ENCODE peak calls at places on chromosomes 2 and 18, in five cellular contexts. One of them, this sample, is unnamed.

GRCh38 chr2:161578998-161579397 is 45.2 kb upstream of the SLC4A10 start:
- DNase-seq in brain microvascular endothelial cell: no peak
- DNase-seq in astrocyte of the spinal cord: no peak
- DNase-seq in fibroblast of lung: no peak
- DNase-seq in sigmoid colon: no peak
- DNase-seq in this sample: no peak

GRCh38 chr2:178008636-178009289 is 63.8 kb downstream of the PDE11A start:
- DNase-seq in sigmoid colon: peak; percentile 78
- DNase-seq in brain microvascular endothelial cell: no peak
- DNase-seq in astrocyte of the spinal cord: peak; percentile 84
- DNase-seq in fibroblast of lung: peak; percentile 3
- DNase-seq in this sample: peak; percentile 76

GRCh38 chr2:134070281-134070731 is 183.6 kb upstream of the MGAT5 start:
- DNase-seq in sigmoid colon: no peak
- DNase-seq in fibroblast of lung: no peak
- DNase-seq in astrocyte of the spinal cord: peak; percentile 67
- DNase-seq in brain microvascular endothelial cell: peak; percentile 64
- DNase-seq in this sample: no peak

GRCh38 chr2:163768881-163769681 is 33.3 kb upstream of the FIGN start:
- DNase-seq in brain microvascular endothelial cell: no peak
- DNase-seq in sigmoid colon: no peak
- DNase-seq in fibroblast of lung: no peak
- DNase-seq in astrocyte of the spinal cord: no peak
- DNase-seq in this sample: no peak

GRCh38 chr2:179129574-179130238 is 79.8 kb upstream of the CCDC141 start:
- DNase-seq in sigmoid colon: no peak
- DNase-seq in astrocyte of the spinal cord: peak; percentile 28
- DNase-seq in brain microvascular endothelial cell: no peak
- DNase-seq in fibroblast of lung: peak; percentile 43
- DNase-seq in this sample: no peak

GRCh38 chr2:64797881-64798590 is 144.3 kb upstream of the SERTAD2 start:
- DNase-seq in sigmoid colon: no peak
- DNase-seq in astrocyte of the spinal cord: peak; percentile 86
- DNase-seq in brain microvascular endothelial cell: no peak
- DNase-seq in fibroblast of lung: peak; percentile 62
- DNase-seq in this sample: peak; percentile 87

GRCh38 chr2:108377815-108378630 is at the start of gene SULT1C4:
- DNase-seq in sigmoid colon: peak; percentile 80
- DNase-seq in brain microvascular endothelial cell: peak; percentile 19
- DNase-seq in astrocyte of the spinal cord: peak; percentile 80
- DNase-seq in fibroblast of lung: peak; percentile 53
- DNase-seq in this sample: no peak

GRCh38 chr2:216560695-216561370 is 62.2 kb downstream of the RPL37A start:
- DNase-seq in sigmoid colon: no peak
- DNase-seq in astrocyte of the spinal cord: peak; percentile 72
- DNase-seq in fibroblast of lung: peak; percentile 64
- DNase-seq in brain microvascular endothelial cell: peak; percentile 79
- DNase-seq in this sample: peak; percentile 60

GRCh38 chr2:102114851-102115497 is 27.6 kb upstream of the IL1R1 start:
- DNase-seq in sigmoid colon: no peak
- DNase-seq in astrocyte of the spinal cord: no peak
- DNase-seq in fibroblast of lung: peak; percentile 61
- DNase-seq in brain microvascular endothelial cell: peak; percentile 89
- DNase-seq in this sample: peak; percentile 48

GRCh38 chr2:200378652-200379290 is 72.3 kb downstream of the SPATS2L start:
- DNase-seq in brain microvascular endothelial cell: no peak
- DNase-seq in astrocyte of the spinal cord: peak; percentile 88
- DNase-seq in sigmoid colon: no peak
- DNase-seq in fibroblast of lung: peak; percentile 87
- DNase-seq in this sample: no peak

GRCh38 chr2:104861295-104862060 is 7.6 kb downstream of the POU3F3 start:
- DNase-seq in astrocyte of the spinal cord: no peak
- DNase-seq in fibroblast of lung: no peak
- DNase-seq in sigmoid colon: no peak
- DNase-seq in brain microvascular endothelial cell: no peak
- DNase-seq in this sample: no peak

GRCh38 chr2:65300772-65301711 is 73.4 kb downstream of the ACTR2 start:
- DNase-seq in astrocyte of the spinal cord: peak; percentile 96
- DNase-seq in sigmoid colon: no peak
- DNase-seq in brain microvascular endothelial cell: peak; percentile 84
- DNase-seq in fibroblast of lung: peak; percentile 86
- DNase-seq in this sample: no peak

GRCh38 chr2:36074008-36074407 is 281.6 kb upstream of the CRIM1 start:
- DNase-seq in fibroblast of lung: no peak
- DNase-seq in astrocyte of the spinal cord: no peak
- DNase-seq in brain microvascular endothelial cell: no peak
- DNase-seq in sigmoid colon: no peak
- DNase-seq in this sample: no peak

GRCh38 chr2:52222128-52222527 is 1190.2 kb upstream of the NRXN1 start:
- DNase-seq in fibroblast of lung: peak; percentile 64
- DNase-seq in brain microvascular endothelial cell: peak; percentile 70
- DNase-seq in astrocyte of the spinal cord: peak; percentile 63
- DNase-seq in sigmoid colon: no peak
- DNase-seq in this sample: no peak

GRCh38 chr2:218033590-218034496 is 31.0 kb upstream of the TNS1 start:
- DNase-seq in brain microvascular endothelial cell: no peak
- DNase-seq in sigmoid colon: no peak
- DNase-seq in fibroblast of lung: no peak
- DNase-seq in astrocyte of the spinal cord: no peak
- DNase-seq in this sample: no peak

GRCh38 chr18:78986018-78986481 is 6.4 kb downstream of the SALL3 start:
- DNase-seq in brain microvascular endothelial cell: no peak
- DNase-seq in astrocyte of the spinal cord: peak; percentile 43
- DNase-seq in fibroblast of lung: no peak
- DNase-seq in sigmoid colon: no peak
- DNase-seq in this sample: no peak

GRCh38 chr2:173075781-173076556 is at the start of gene MAP3K20:
- DNase-seq in brain microvascular endothelial cell: no peak
- DNase-seq in astrocyte of the spinal cord: peak; percentile 62
- DNase-seq in fibroblast of lung: peak; percentile 77
- DNase-seq in sigmoid colon: peak; percentile 92
- DNase-seq in this sample: no peak

GRCh38 chr2:128734521-128735295 is 416.0 kb upstream of the HS6ST1 start:
- DNase-seq in brain microvascular endothelial cell: peak; percentile 85
- DNase-seq in sigmoid colon: no peak
- DNase-seq in fibroblast of lung: peak; percentile 68
- DNase-seq in astrocyte of the spinal cord: peak; percentile 43
- DNase-seq in this sample: no peak

GRCh38 chr2:240595381-240596079 is 9.0 kb downstream of the CAPN10 start:
- DNase-seq in astrocyte of the spinal cord: no peak
- DNase-seq in sigmoid colon: peak; percentile 63
- DNase-seq in fibroblast of lung: peak; percentile 19
- DNase-seq in brain microvascular endothelial cell: peak; percentile 42
- DNase-seq in this sample: no peak

GRCh38 chr2:166802475-166802874 is 85.8 kb upstream of the XIRP2 start:
- DNase-seq in sigmoid colon: no peak
- DNase-seq in astrocyte of the spinal cord: no peak
- DNase-seq in fibroblast of lung: no peak
- DNase-seq in brain microvascular endothelial cell: no peak
- DNase-seq in this sample: no peak

DNA sequence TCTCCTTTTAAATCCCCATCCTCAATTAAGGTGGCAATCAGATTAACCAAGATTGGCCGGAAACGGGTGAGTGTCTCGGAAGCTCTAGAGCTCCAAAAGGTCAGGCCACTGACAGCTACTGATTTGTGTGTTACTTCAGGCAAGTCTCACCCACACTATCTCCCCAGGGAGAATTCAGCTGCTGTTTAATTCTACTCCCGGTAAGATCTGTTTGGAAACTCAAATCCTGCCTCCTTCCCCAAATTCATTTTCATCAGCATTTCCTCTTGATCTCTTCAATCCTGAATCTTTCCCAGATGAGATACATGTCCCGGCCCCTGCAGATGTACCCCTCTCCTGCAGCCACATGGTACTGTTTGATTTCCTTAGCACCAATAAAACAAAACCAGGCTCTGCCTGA is 34.9 kb downstream of the EFR3B start:
- DNase-seq in brain microvascular endothelial cell: no peak
- DNase-seq in fibroblast of lung: no peak
- DNase-seq in astrocyte of the spinal cord: no peak
- DNase-seq in sigmoid colon: peak; percentile 7
- DNase-seq in this sample: no peak
- H3K4me3 ChIP-seq in brain microvascular endothelial cell: no peak overlapping the region
- H3K4me3 ChIP-seq in fibroblast of lung: no peak overlapping the region
- H3K4me3 ChIP-seq in astrocyte of the spinal cord: no peak overlapping the region
- H3K4me3 ChIP-seq in sigmoid colon: no peak overlapping the region
- H3K4me3 ChIP-seq in this sample: no peak overlapping the region

GRCh38 chr2:58516695-58517094 is 275.6 kb upstream of the FANCL start:
- DNase-seq in fibroblast of lung: no peak
- DNase-seq in astrocyte of the spinal cord: no peak
- DNase-seq in brain microvascular endothelial cell: no peak
- DNase-seq in sigmoid colon: no peak
- DNase-seq in this sample: no peak
- TF ChIP-seq CTCF in fibroblast of lung: no peak
- TF ChIP-seq CTCF in astrocyte of the spinal cord: no peak
- TF ChIP-seq CTCF in brain microvascular endothelial cell: no peak
- TF ChIP-seq CTCF in sigmoid colon: no peak
- TF ChIP-seq CTCF in this sample: no peak

DNA sequence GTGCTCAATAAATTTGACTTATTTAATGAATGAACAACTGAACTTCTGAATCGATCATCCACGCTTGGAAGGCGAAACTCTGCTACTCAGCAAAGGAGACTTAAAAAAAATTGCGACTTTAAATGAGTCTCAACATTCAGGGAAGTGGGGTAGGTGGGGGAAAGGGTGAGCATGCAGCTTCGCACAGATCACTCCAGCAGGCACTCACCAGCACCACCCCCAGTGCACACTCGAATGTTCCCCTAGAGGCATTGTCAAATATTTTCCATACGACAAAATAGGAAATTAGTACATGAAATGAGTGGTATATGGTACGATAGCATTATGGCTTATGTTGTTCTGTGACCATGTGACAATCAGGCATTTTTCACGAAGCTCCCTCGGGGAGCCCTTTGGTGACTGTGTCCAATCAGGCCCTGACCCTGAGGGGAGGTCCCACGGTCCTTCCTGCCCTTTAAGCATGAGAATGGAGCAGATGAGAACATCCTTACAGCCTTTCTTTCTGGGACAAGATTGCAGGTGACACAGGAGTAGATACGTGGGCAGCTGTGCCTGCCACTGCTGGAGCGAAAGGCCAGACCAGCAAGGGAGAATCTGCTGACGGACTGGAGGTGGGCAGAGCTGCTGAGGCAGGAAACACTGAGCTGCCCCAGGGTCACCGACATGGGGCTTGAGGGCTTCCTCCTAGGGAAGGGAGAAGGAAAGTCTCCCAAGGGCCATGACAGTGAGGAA is 101.4 kb upstream of the ID2 start:
- DNase-seq in sigmoid colon: no peak
- DNase-seq in brain microvascular endothelial cell: no peak
- DNase-seq in fibroblast of lung: no peak
- DNase-seq in astrocyte of the spinal cord: no peak
- DNase-seq in this sample: no peak
- H3K4me3 ChIP-seq in sigmoid colon: no peak overlapping the region
- H3K4me3 ChIP-seq in brain microvascular endothelial cell: no peak overlapping the region
- H3K4me3 ChIP-seq in fibroblast of lung: no peak overlapping the region
- H3K4me3 ChIP-seq in astrocyte of the spinal cord: no peak overlapping the region
- H3K4me3 ChIP-seq in this sample: no peak overlapping the region

GRCh38 chr2:9771481-9772017 is 71.7 kb upstream of the TAF1B start:
- DNase-seq in astrocyte of the spinal cord: peak; percentile 79
- DNase-seq in fibroblast of lung: peak; percentile 83
- DNase-seq in brain microvascular endothelial cell: peak; percentile 76
- DNase-seq in sigmoid colon: no peak
- DNase-seq in this sample: peak; percentile 69
- TF ChIP-seq CTCF in astrocyte of the spinal cord: peak; percentile 25
- TF ChIP-seq CTCF in fibroblast of lung: peak; percentile 20
- TF ChIP-seq CTCF in brain microvascular endothelial cell: peak; percentile 50
- TF ChIP-seq CTCF in sigmoid colon: no peak
- TF ChIP-seq CTCF in this sample: peak; percentile 41

DNA sequence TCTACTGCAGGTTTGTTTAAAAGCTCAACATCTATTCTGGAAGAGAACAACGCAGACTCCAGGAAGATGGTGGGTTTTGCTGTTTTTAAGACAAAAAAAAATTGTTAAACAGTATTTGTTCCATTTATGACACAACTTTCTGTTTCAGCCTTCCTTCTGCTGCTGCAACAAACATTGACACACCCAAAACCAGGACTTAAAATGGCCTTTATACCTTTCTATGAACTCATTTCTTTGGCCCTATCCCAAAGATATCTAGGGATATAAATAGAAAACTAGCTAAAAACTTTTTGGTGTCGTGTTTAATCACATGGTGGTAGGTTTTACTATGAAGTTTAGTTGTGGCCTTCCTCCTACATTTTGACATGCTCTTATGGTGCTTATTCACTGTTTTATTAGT is 964 bp upstream of the GALNT3 start:
- DNase-seq in astrocyte of the spinal cord: peak; percentile 28
- DNase-seq in sigmoid colon: no peak
- DNase-seq in brain microvascular endothelial cell: no peak
- DNase-seq in fibroblast of lung: no peak
- DNase-seq in this sample: peak; percentile 9
- H3K4me3 ChIP-seq in astrocyte of the spinal cord: peak overlapping the region; percentile 56
- H3K4me3 ChIP-seq in sigmoid colon: peak overlapping the region; percentile 52
- H3K4me3 ChIP-seq in brain microvascular endothelial cell: no peak overlapping the region
- H3K4me3 ChIP-seq in fibroblast of lung: no peak overlapping the region
- H3K4me3 ChIP-seq in this sample: no peak overlapping the region

GRCh38 chr2:239361311-239361642 is 39.5 kb downstream of the HDAC4 start:
- DNase-seq in fibroblast of lung: peak; percentile 43
- DNase-seq in astrocyte of the spinal cord: peak; percentile 27
- DNase-seq in brain microvascular endothelial cell: no peak
- DNase-seq in sigmoid colon: peak; percentile 59
- DNase-seq in this sample: peak; percentile 8
- TF ChIP-seq CTCF in fibroblast of lung: peak; percentile 60
- TF ChIP-seq CTCF in astrocyte of the spinal cord: peak; percentile 59
- TF ChIP-seq CTCF in brain microvascular endothelial cell: peak; percentile 63
- TF ChIP-seq CTCF in sigmoid colon: no peak
- TF ChIP-seq CTCF in this sample: peak; percentile 55

GRCh38 chr18:76610933-76611749 is 116.1 kb upstream of the ZNF516 start:
- DNase-seq in fibroblast of lung: peak; percentile 51
- DNase-seq in astrocyte of the spinal cord: peak; percentile 45
- DNase-seq in sigmoid colon: no peak
- DNase-seq in brain microvascular endothelial cell: no peak
- DNase-seq in this sample: no peak
- H3K4me3 ChIP-seq in fibroblast of lung: peak overlapping the region; percentile 47
- H3K4me3 ChIP-seq in astrocyte of the spinal cord: peak overlapping the region; percentile 24
- H3K4me3 ChIP-seq in sigmoid colon: no peak overlapping the region
- H3K4me3 ChIP-seq in brain microvascular endothelial cell: peak overlapping the region; percentile 48
- H3K4me3 ChIP-seq in this sample: peak overlapping the region; percentile 13

GRCh38 chr2:85838641-85839040 is 50.1 kb downstream of the ST3GAL5 start:
- DNase-seq in astrocyte of the spinal cord: no peak
- DNase-seq in brain microvascular endothelial cell: no peak
- DNase-seq in sigmoid colon: no peak
- DNase-seq in fibroblast of lung: no peak
- DNase-seq in this sample: no peak

GRCh38 chr2:85834456-85834855 is 54.3 kb downstream of the ST3GAL5 start:
- DNase-seq in brain microvascular endothelial cell: no peak
- DNase-seq in fibroblast of lung: no peak
- DNase-seq in astrocyte of the spinal cord: no peak
- DNase-seq in sigmoid colon: no peak
- DNase-seq in this sample: no peak

GRCh38 chr2:85840091-85840490 is 48.7 kb downstream of the ST3GAL5 start:
- DNase-seq in sigmoid colon: no peak
- DNase-seq in brain microvascular endothelial cell: no peak
- DNase-seq in fibroblast of lung: no peak
- DNase-seq in astrocyte of the spinal cord: no peak
- DNase-seq in this sample: no peak

GRCh38 chr2:85839461-85839860 is 49.3 kb downstream of the ST3GAL5 start:
- DNase-seq in sigmoid colon: no peak
- DNase-seq in astrocyte of the spinal cord: no peak
- DNase-seq in brain microvascular endothelial cell: no peak
- DNase-seq in fibroblast of lung: no peak
- DNase-seq in this sample: no peak

GRCh38 chr2:85838181-85838580 is 50.6 kb downstream of the ST3GAL5 start:
- DNase-seq in astrocyte of the spinal cord: no peak
- DNase-seq in fibroblast of lung: no peak
- DNase-seq in sigmoid colon: no peak
- DNase-seq in brain microvascular endothelial cell: no peak
- DNase-seq in this sample: no peak
- TF ChIP-seq CTCF in astrocyte of the spinal cord: no peak
- TF ChIP-seq CTCF in fibroblast of lung: no peak
- TF ChIP-seq CTCF in sigmoid colon: no peak
- TF ChIP-seq CTCF in brain microvascular endothelial cell: no peak
- TF ChIP-seq CTCF in this sample: no peak

GRCh38 chr2:6342273-6342920 is 523.3 kb downstream of the CMPK2 start:
- DNase-seq in sigmoid colon: no peak
- DNase-seq in fibroblast of lung: no peak
- DNase-seq in astrocyte of the spinal cord: no peak
- DNase-seq in brain microvascular endothelial cell: no peak
- DNase-seq in this sample: no peak
- H3K4me3 ChIP-seq in sigmoid colon: no peak overlapping the region
- H3K4me3 ChIP-seq in fibroblast of lung: no peak overlapping the region
- H3K4me3 ChIP-seq in astrocyte of the spinal cord: no peak overlapping the region
- H3K4me3 ChIP-seq in brain microvascular endothelial cell: no peak overlapping the region
- H3K4me3 ChIP-seq in this sample: no peak overlapping the region

This sample was measured in retinal pigment epithelial cell.